ENCODE peak calls at places on chromosomes 6 and 20, in four cellular contexts. E, O, G and U are unnamed samples.

GRCh38 chr20:37627060-37627766 is 66.6 kb upstream of the CTNNBL1 start:
- DNase-seq in E (peak), O (peak), G (peak), U (peak)

GRCh38 chr20:5652626-5653573 is 97.3 kb upstream of the SHLD1 start:
- DNase-seq in E (no peak), O (no peak), G (no peak), U (no peak)

GRCh38 chr6:70520575-70520974 is 46.2 kb upstream of the SDHAF4 start:
- DNase-seq in E (no peak), O (no peak), G (peak), U (no peak)

GRCh38 chr6:20173833-20174796 is 38.2 kb downstream of the MBOAT1 start:
- DNase-seq in E (no peak), O (no peak), G (no peak), U (no peak)

GRCh38 chr6:125780540-125781306 is 10.0 kb upstream of the NCOA7 start:
- DNase-seq in E (peak), O (peak), G (peak), U (peak)

GRCh38 chr6:101435028-101435427 is 41.5 kb downstream of the GRIK2 start:
- DNase-seq in E (no peak), O (no peak), G (no peak), U (no peak)

GRCh38 chr20:10332656-10333421 is 101.2 kb downstream of the MKKS start:
- DNase-seq in E (no peak), O (no peak), G (no peak), U (no peak)

GRCh38 chr6:107866606-107867301 is 42.6 kb upstream of the SCML4 start:
- DNase-seq in E (no peak), O (peak), G (peak), U (no peak)

GRCh38 chr6:71250050-71250689 is 38.4 kb upstream of the OGFRL1 start:
- DNase-seq in E (no peak), O (no peak), G (peak), U (peak)

GRCh38 chr6:121236984-121237383 is 97.3 kb downstream of the TBC1D32 start:
- DNase-seq in E (no peak), O (no peak), G (no peak), U (no peak)

GRCh38 chr6:29758761-29759160 is 35.5 kb downstream of the HLA-F start:
- DNase-seq in E (no peak), O (no peak), G (no peak), U (no peak)

GRCh38 chr6:53796791-53797190 is 2.0 kb downstream of the LRRC1 start:
- DNase-seq in E (no peak), O (no peak), G (no peak), U (no peak)

GRCh38 chr20:50163570-50164317 is 10.2 kb upstream of the PEDS1 start:
- DNase-seq in E (peak), O (no peak), G (peak), U (no peak)

GRCh38 chr6:43770417-43771209 is 602 bp downstream of the VEGFA start:
- DNase-seq in E (peak), O (peak), G (peak), U (no peak)

GRCh38 chr6:56051199-56051598 is 175.8 kb upstream of the BMP5 start:
- DNase-seq in E (no peak), O (no peak), G (no peak), U (no peak)

GRCh38 chr6:159422041-159422984 is 253.1 kb downstream of the FNDC1 start:
- DNase-seq in E (peak), O (no peak), G (no peak), U (peak)

GRCh38 chr6:140379919-140380318 is 1005.5 kb upstream of the CITED2 start:
- DNase-seq in E (no peak), O (no peak), G (peak), U (no peak)

GRCh38 chr6:149259753-149260152 is 57.8 kb upstream of the TAB2 start:
- DNase-seq in E (no peak), O (no peak), G (no peak), U (no peak)

GRCh38 chr6:157381631-157382621 is 936 bp downstream of the ZDHHC14 start:
- DNase-seq in E (peak), O (peak), G (peak), U (no peak)

GRCh38 chr20:31951530-31952453 is at the start of gene PDRG1:
- DNase-seq in E (peak), O (peak), G (peak), U (peak)

GRCh38 chr6:117451607-117452164 is 25.9 kb upstream of the ROS1 start:
- DNase-seq in E (no peak), O (no peak), G (no peak), U (no peak)

GRCh38 chr6:137870286-137870685 is 3.2 kb downstream of the TNFAIP3 start:
- DNase-seq in E (no peak), O (no peak), G (no peak), U (no peak)

GRCh38 chr6:33691456-33692077 is 19.9 kb downstream of the UQCC2 start:
- DNase-seq in E (no peak), O (no peak), G (no peak), U (no peak)

GRCh38 chr6:114090626-114091025 is 119.7 kb upstream of the HDAC2 start:
- DNase-seq in E (no peak), O (no peak), G (peak), U (no peak)

GRCh38 chr6:89978749-89979145 is 84.5 kb downstream of the GJA10 start:
- DNase-seq in E (no peak), O (no peak), G (no peak), U (no peak)

GRCh38 chr6:21586760-21587181 is 6.8 kb upstream of the SOX4 start:
- DNase-seq in E (no peak), O (no peak), G (no peak), U (no peak)

GRCh38 chr6:134614606-134615485 is 296.9 kb upstream of the SGK1 start:
- DNase-seq in E (no peak), O (no peak), G (no peak), U (no peak)

GRCh38 chr20:62367136-62367482 is at the start of gene LAMA5:
- DNase-seq in E (peak), O (peak), G (peak), U (no peak)

GRCh38 chr6:44002071-44002590 is 125.1 kb downstream of the MRPL14 start:
- DNase-seq in E (no peak), O (peak), G (peak), U (no peak)

GRCh38 chr6:151242420-151242841 is 2.7 kb downstream of the AKAP12 start:
- DNase-seq in E (no peak), O (no peak), G (no peak), U (no peak)

GRCh38 chr20:23446505-23446904 is 6.2 kb downstream of the CST11 start:
- DNase-seq in E (peak), O (peak), G (peak), U (no peak)

GRCh38 chr20:421685-422250 is 13.7 kb downstream of the RBCK1 start:
- DNase-seq in E (no peak), O (no peak), G (no peak), U (no peak)

GRCh38 chr6:13234130-13234529 is 94.2 kb downstream of the TBC1D7 start:
- DNase-seq in E (no peak), O (no peak), G (peak), U (no peak)

GRCh38 chr6:11921017-11921438 is 91.1 kb upstream of the HIVEP1 start:
- DNase-seq in E (peak), O (no peak), G (peak), U (peak)

GRCh38 chr20:44725852-44726251 is 10.7 kb downstream of the CCN5 start:
- DNase-seq in E (no peak), O (no peak), G (no peak), U (no peak)

GRCh38 chr6:98980814-98981213 is 33.1 kb upstream of the FBXL4 start:
- DNase-seq in E (no peak), O (no peak), G (no peak), U (no peak)

GRCh38 chr20:1204061-1204460 is 807 bp downstream of the C20orf202 start:
- DNase-seq in E (no peak), O (no peak), G (no peak), U (no peak)

GRCh38 chr6:169950558-169950957 is 199.1 kb downstream of the ERMARD start:
- DNase-seq in E (no peak), O (no peak), G (no peak), U (no peak)

GRCh38 chr6:166275714-166276166 is 32.5 kb downstream of the PRR18 start:
- DNase-seq in E (peak), O (peak), G (peak), U (peak)

GRCh38 chr6:31750411-31751022 is 10.7 kb downstream of the MSH5 start:
- DNase-seq in E (no peak), O (no peak), G (no peak), U (no peak)